ENCODE peak calls at places on chromosomes 11 and 22, in ten cellular contexts. One of them, this sample, is unnamed.
A peak's percentile ranks its signal among the peaks of the same experiment; 100 is the strongest.

GRCh38 chr11:11987503-11988022 is 20.9 kb downstream of the DKK3 start:
- DNase-seq in MM.1S: no peak
- DNase-seq in GM20000: no peak
- DNase-seq in cardiac septum: no peak
- DNase-seq in RPMI7951: peak; percentile 76
- DNase-seq in stimulated activated CD4-positive, alpha-beta T cell treated with anti-CD3 and anti-CD28 coated beads, Interleukin-2, amount 100 ng/mL, for 48 hours: no peak
- DNase-seq in AG08396: no peak
- DNase-seq in fibroblast of lung: peak; percentile 57
- DNase-seq in A549: no peak
- DNase-seq in nephron progenitor cell: no peak
- DNase-seq in this sample: no peak

GRCh38 chr22:30017375-30017774 is 62.9 kb upstream of the HORMAD2 start:
- DNase-seq in GM20000: no peak
- DNase-seq in cardiac septum: no peak
- DNase-seq in A549: no peak
- DNase-seq in fibroblast of lung: peak; percentile 46
- DNase-seq in AG08396: no peak
- DNase-seq in MM.1S: no peak
- DNase-seq in nephron progenitor cell: no peak
- DNase-seq in RPMI7951: no peak
- DNase-seq in stimulated activated CD4-positive, alpha-beta T cell treated with anti-CD3 and anti-CD28 coated beads, Interleukin-2, amount 100 ng/mL, for 48 hours: no peak
- DNase-seq in this sample: no peak

GRCh38 chr11:34640050-34640971 is 19.4 kb downstream of the EHF start:
- DNase-seq in fibroblast of lung: peak; percentile 80
- DNase-seq in GM20000: no peak
- DNase-seq in stimulated activated CD4-positive, alpha-beta T cell treated with anti-CD3 and anti-CD28 coated beads, Interleukin-2, amount 100 ng/mL, for 48 hours: no peak
- DNase-seq in A549: peak; percentile 96
- DNase-seq in MM.1S: no peak
- DNase-seq in cardiac septum: no peak
- DNase-seq in RPMI7951: peak; percentile 58
- DNase-seq in AG08396: no peak
- DNase-seq in nephron progenitor cell: no peak
- DNase-seq in this sample: no peak

GRCh38 chr11:8733847-8734246 is 51.3 kb downstream of the RPL27A start:
- DNase-seq in A549: no peak
- DNase-seq in GM20000: no peak
- DNase-seq in cardiac septum: no peak
- DNase-seq in stimulated activated CD4-positive, alpha-beta T cell treated with anti-CD3 and anti-CD28 coated beads, Interleukin-2, amount 100 ng/mL, for 48 hours: no peak
- DNase-seq in nephron progenitor cell: no peak
- DNase-seq in fibroblast of lung: no peak
- DNase-seq in AG08396: no peak
- DNase-seq in RPMI7951: no peak
- DNase-seq in MM.1S: no peak
- DNase-seq in this sample: no peak

GRCh38 chr11:112196519-112197087 is 21.3 kb downstream of the BCO2 start:
- DNase-seq in cardiac septum: no peak
- DNase-seq in A549: no peak
- DNase-seq in stimulated activated CD4-positive, alpha-beta T cell treated with anti-CD3 and anti-CD28 coated beads, Interleukin-2, amount 100 ng/mL, for 48 hours: no peak
- DNase-seq in AG08396: no peak
- DNase-seq in GM20000: no peak
- DNase-seq in MM.1S: no peak
- DNase-seq in nephron progenitor cell: no peak
- DNase-seq in fibroblast of lung: no peak
- DNase-seq in RPMI7951: no peak
- DNase-seq in this sample: no peak

GRCh38 chr11:114478768-114479167 is 39.5 kb downstream of the REXO2 start:
- DNase-seq in stimulated activated CD4-positive, alpha-beta T cell treated with anti-CD3 and anti-CD28 coated beads, Interleukin-2, amount 100 ng/mL, for 48 hours: no peak
- DNase-seq in AG08396: no peak
- DNase-seq in MM.1S: no peak
- DNase-seq in GM20000: no peak
- DNase-seq in A549: no peak
- DNase-seq in fibroblast of lung: peak; percentile 51
- DNase-seq in RPMI7951: peak; percentile 60
- DNase-seq in cardiac septum: no peak
- DNase-seq in nephron progenitor cell: no peak
- DNase-seq in this sample: no peak

GRCh38 chr11:2374456-2375201 is 2.5 kb upstream of the CD81 start:
- DNase-seq in GM20000: no peak
- DNase-seq in stimulated activated CD4-positive, alpha-beta T cell treated with anti-CD3 and anti-CD28 coated beads, Interleukin-2, amount 100 ng/mL, for 48 hours: no peak
- DNase-seq in MM.1S: no peak
- DNase-seq in AG08396: no peak
- DNase-seq in fibroblast of lung: no peak
- DNase-seq in cardiac septum: no peak
- DNase-seq in A549: no peak
- DNase-seq in RPMI7951: no peak
- DNase-seq in nephron progenitor cell: no peak
- DNase-seq in this sample: no peak

GRCh38 chr11:1749020-1749758 is 1.2 kb downstream of the IFITM10 start:
- DNase-seq in A549: no peak
- DNase-seq in nephron progenitor cell: peak; percentile 58
- DNase-seq in stimulated activated CD4-positive, alpha-beta T cell treated with anti-CD3 and anti-CD28 coated beads, Interleukin-2, amount 100 ng/mL, for 48 hours: no peak
- DNase-seq in GM20000: peak; percentile 43
- DNase-seq in AG08396: peak; percentile 80
- DNase-seq in fibroblast of lung: no peak
- DNase-seq in MM.1S: no peak
- DNase-seq in cardiac septum: no peak
- DNase-seq in RPMI7951: peak; percentile 60
- DNase-seq in this sample: no peak

GRCh38 chr11:29641201-29641600 is 375.6 kb downstream of the KCNA4 start:
- DNase-seq in stimulated activated CD4-positive, alpha-beta T cell treated with anti-CD3 and anti-CD28 coated beads, Interleukin-2, amount 100 ng/mL, for 48 hours: no peak
- DNase-seq in GM20000: no peak
- DNase-seq in nephron progenitor cell: no peak
- DNase-seq in MM.1S: no peak
- DNase-seq in A549: no peak
- DNase-seq in cardiac septum: no peak
- DNase-seq in RPMI7951: peak; percentile 1
- DNase-seq in fibroblast of lung: no peak
- DNase-seq in AG08396: no peak
- DNase-seq in this sample: no peak

GRCh38 chr11:86983071-86983488 is 27.9 kb upstream of the FZD4 start:
- DNase-seq in AG08396: no peak
- DNase-seq in MM.1S: no peak
- DNase-seq in stimulated activated CD4-positive, alpha-beta T cell treated with anti-CD3 and anti-CD28 coated beads, Interleukin-2, amount 100 ng/mL, for 48 hours: no peak
- DNase-seq in GM20000: no peak
- DNase-seq in cardiac septum: no peak
- DNase-seq in fibroblast of lung: no peak
- DNase-seq in A549: no peak
- DNase-seq in RPMI7951: no peak
- DNase-seq in nephron progenitor cell: no peak
- DNase-seq in this sample: no peak

GRCh38 chr11:1222491-1223345 is at the start of gene MUC5B:
- DNase-seq in RPMI7951: no peak
- DNase-seq in GM20000: peak; percentile 33
- DNase-seq in AG08396: no peak
- DNase-seq in cardiac septum: peak; percentile 61
- DNase-seq in A549: peak; percentile 40
- DNase-seq in nephron progenitor cell: peak; percentile 2
- DNase-seq in fibroblast of lung: no peak
- DNase-seq in MM.1S: no peak
- DNase-seq in stimulated activated CD4-positive, alpha-beta T cell treated with anti-CD3 and anti-CD28 coated beads, Interleukin-2, amount 100 ng/mL, for 48 hours: no peak
- DNase-seq in this sample: no peak

GRCh38 chr11:67641302-67642147 is 2.0 kb upstream of the TBX10 start:
- DNase-seq in cardiac septum: no peak
- DNase-seq in nephron progenitor cell: no peak
- DNase-seq in AG08396: no peak
- DNase-seq in fibroblast of lung: no peak
- DNase-seq in MM.1S: no peak
- DNase-seq in RPMI7951: no peak
- DNase-seq in A549: no peak
- DNase-seq in stimulated activated CD4-positive, alpha-beta T cell treated with anti-CD3 and anti-CD28 coated beads, Interleukin-2, amount 100 ng/mL, for 48 hours: no peak
- DNase-seq in GM20000: no peak
- DNase-seq in this sample: no peak

GRCh38 chr11:74713686-74714085 is 17.5 kb downstream of the CHRDL2 start:
- DNase-seq in fibroblast of lung: no peak
- DNase-seq in nephron progenitor cell: no peak
- DNase-seq in cardiac septum: no peak
- DNase-seq in AG08396: no peak
- DNase-seq in A549: no peak
- DNase-seq in RPMI7951: no peak
- DNase-seq in stimulated activated CD4-positive, alpha-beta T cell treated with anti-CD3 and anti-CD28 coated beads, Interleukin-2, amount 100 ng/mL, for 48 hours: no peak
- DNase-seq in GM20000: no peak
- DNase-seq in MM.1S: no peak
- DNase-seq in this sample: no peak

GRCh38 chr22:38311331-38311635 is 6.0 kb downstream of the CSNK1E start:
- DNase-seq in fibroblast of lung: no peak
- DNase-seq in GM20000: no peak
- DNase-seq in cardiac septum: no peak
- DNase-seq in stimulated activated CD4-positive, alpha-beta T cell treated with anti-CD3 and anti-CD28 coated beads, Interleukin-2, amount 100 ng/mL, for 48 hours: no peak
- DNase-seq in nephron progenitor cell: no peak
- DNase-seq in MM.1S: peak; percentile 27
- DNase-seq in AG08396: no peak
- DNase-seq in RPMI7951: no peak
- DNase-seq in A549: no peak
- DNase-seq in this sample: peak; percentile 25

GRCh38 chr11:12050911-12051667 is 42.7 kb upstream of the DKK3 start:
- DNase-seq in MM.1S: no peak
- DNase-seq in RPMI7951: no peak
- DNase-seq in stimulated activated CD4-positive, alpha-beta T cell treated with anti-CD3 and anti-CD28 coated beads, Interleukin-2, amount 100 ng/mL, for 48 hours: no peak
- DNase-seq in A549: no peak
- DNase-seq in GM20000: no peak
- DNase-seq in cardiac septum: no peak
- DNase-seq in fibroblast of lung: no peak
- DNase-seq in AG08396: no peak
- DNase-seq in nephron progenitor cell: no peak
- DNase-seq in this sample: no peak

GRCh38 chr22:40183029-40183581 is 5.4 kb downstream of the TNRC6B start:
- DNase-seq in GM20000: no peak
- DNase-seq in cardiac septum: no peak
- DNase-seq in A549: no peak
- DNase-seq in RPMI7951: peak; percentile 82
- DNase-seq in stimulated activated CD4-positive, alpha-beta T cell treated with anti-CD3 and anti-CD28 coated beads, Interleukin-2, amount 100 ng/mL, for 48 hours: no peak
- DNase-seq in fibroblast of lung: peak; percentile 80
- DNase-seq in MM.1S: no peak
- DNase-seq in nephron progenitor cell: no peak
- DNase-seq in AG08396: peak; percentile 59
- DNase-seq in this sample: no peak

GRCh38 chr11:3123316-3123715 is 41.8 kb downstream of the OSBPL5 start:
- DNase-seq in cardiac septum: peak; percentile 86
- DNase-seq in MM.1S: no peak
- DNase-seq in fibroblast of lung: peak; percentile 42
- DNase-seq in GM20000: no peak
- DNase-seq in stimulated activated CD4-positive, alpha-beta T cell treated with anti-CD3 and anti-CD28 coated beads, Interleukin-2, amount 100 ng/mL, for 48 hours: no peak
- DNase-seq in AG08396: no peak
- DNase-seq in nephron progenitor cell: no peak
- DNase-seq in A549: no peak
- DNase-seq in RPMI7951: no peak
- DNase-seq in this sample: no peak

GRCh38 chr22:40855104-40855959 is 1.1 kb downstream of the ST13 start:
- DNase-seq in cardiac septum: no peak
- DNase-seq in AG08396: no peak
- DNase-seq in A549: no peak
- DNase-seq in MM.1S: no peak
- DNase-seq in RPMI7951: peak; percentile 7
- DNase-seq in fibroblast of lung: peak; percentile 29
- DNase-seq in stimulated activated CD4-positive, alpha-beta T cell treated with anti-CD3 and anti-CD28 coated beads, Interleukin-2, amount 100 ng/mL, for 48 hours: no peak
- DNase-seq in nephron progenitor cell: no peak
- DNase-seq in GM20000: no peak
- DNase-seq in this sample: no peak

GRCh38 chr22:50728523-50728931 is 9.5 kb upstream of the ACR start:
- DNase-seq in GM20000: no peak
- DNase-seq in cardiac septum: peak; percentile 66
- DNase-seq in fibroblast of lung: no peak
- DNase-seq in stimulated activated CD4-positive, alpha-beta T cell treated with anti-CD3 and anti-CD28 coated beads, Interleukin-2, amount 100 ng/mL, for 48 hours: no peak
- DNase-seq in RPMI7951: no peak
- DNase-seq in MM.1S: no peak
- DNase-seq in A549: no peak
- DNase-seq in nephron progenitor cell: no peak
- DNase-seq in AG08396: no peak
- DNase-seq in this sample: no peak